ENCODE peak calls at places on chromosome 20, in six cellular contexts. H is GM20000, N is gastrocnemius medialis, B is NCI-H1417 treated with DMSO at 0.1 percent for 48 hours, T is HFFc6, D is coronary artery. W is an unnamed sample.

GRCh38 chr20:21179796-21180195 is 53.9 kb downstream of the KIZ start:
- DNase-seq in T (peak), N (no peak), D (no peak), B (no peak), H (no peak), W (no peak)

GRCh38 chr20:43744966-43745733 is 18.3 kb upstream of the GTSF1L start:
- DNase-seq in N (no peak), D (no peak), B (no peak), H (no peak), T (no peak), W (no peak)

GRCh38 chr20:39897781-39898466 is 791.1 kb downstream of the MAFB start:
- DNase-seq in D (no peak), N (no peak), H (no peak), T (no peak), B (no peak), W (no peak)

GRCh38 chr20:37937686-37938085 is 34.8 kb downstream of the VSTM2L start:
- DNase-seq in B (no peak), T (no peak), N (peak), H (no peak), D (peak), W (no peak)

GRCh38 chr20:8361008-8361652 is 229.1 kb downstream of the PLCB1 start:
- DNase-seq in H (no peak), T (peak), N (no peak), D (no peak), B (no peak), W (peak)

GRCh38 chr20:12838261-12838866 is 170.4 kb upstream of the SPTLC3 start:
- DNase-seq in H (no peak), N (no peak), B (no peak), T (no peak), D (no peak), W (no peak)

GRCh38 chr20:20060234-20060998 is 8.1 kb downstream of the CFAP61 start:
- DNase-seq in T (no peak), B (no peak), H (no peak), N (no peak), D (no peak), W (no peak)

GRCh38 chr20:30912006-30912660 is 345.3 kb upstream of the DEFB115 start:
- DNase-seq in B (no peak), H (no peak), D (no peak), T (no peak), N (no peak), W (no peak)

GRCh38 chr20:40323411-40323810 is 365.6 kb downstream of the MAFB start:
- DNase-seq in B (peak), T (no peak), D (no peak), H (no peak), N (no peak), W (no peak)

GRCh38 chr20:63968136-63968927 is 1.4 kb downstream of the ZNF512B start:
- DNase-seq in B (no peak), N (peak), D (no peak), H (no peak), T (no peak), W (no peak)

GRCh38 chr20:10453241-10453640 is 18.1 kb downstream of the SLX4IP start:
- DNase-seq in H (peak), T (no peak), N (no peak), D (no peak), B (no peak), W (peak)

GRCh38 chr20:11156922-11157321 is 483.1 kb upstream of the JAG1 start:
- DNase-seq in H (no peak), D (no peak), T (no peak), B (no peak), N (no peak), W (no peak)

GRCh38 chr20:46058656-46059281 is 29.8 kb downstream of the SLC12A5 start:
- DNase-seq in N (no peak), T (no peak), H (no peak), B (no peak), D (no peak), W (no peak)

GRCh38 chr20:53940883-53941546 is 129.4 kb downstream of the BCAS1 start:
- DNase-seq in B (no peak), D (peak), H (no peak), N (no peak), T (peak), W (no peak)

GRCh38 chr20:46990017-46990810 is 95.6 kb downstream of the EYA2 start:
- DNase-seq in N (peak), T (no peak), D (no peak), B (no peak), H (no peak), W (no peak)

GRCh38 chr20:32155017-32155965 is 45.8 kb downstream of the TM9SF4 start:
- DNase-seq in T (peak), N (peak), D (peak), H (peak), B (no peak), W (peak)

GRCh38 chr20:63163596-63164560 is 52.1 kb downstream of the YTHDF1 start:
- DNase-seq in D (no peak), B (peak), N (no peak), H (no peak), T (no peak), W (no peak)

GRCh38 chr20:5033566-5033965 is 32.3 kb upstream of the SLC23A2 start:
- DNase-seq in B (no peak), T (peak), H (no peak), D (no peak), N (no peak), W (no peak)

GRCh38 chr20:61989741-61990140 is 75.9 kb downstream of the TAF4 start:
- DNase-seq in B (no peak), T (no peak), D (no peak), N (no peak), H (no peak), W (no peak)

GRCh38 chr20:33076662-33077398 is 2.6 kb upstream of the BPIFB4 start:
- DNase-seq in D (no peak), B (no peak), N (no peak), H (no peak), T (no peak), W (no peak)

GRCh38 chr20:10524643-10525042 is 89.5 kb downstream of the SLX4IP start:
- DNase-seq in B (no peak), D (no peak), N (no peak), H (no peak), T (peak), W (no peak)

GRCh38 chr20:4060054-4060795 is 44.9 kb upstream of the RNF24 start:
- DNase-seq in D (peak), N (peak), B (no peak), T (no peak), H (peak), W (peak)

GRCh38 chr20:63773571-63774347 is 34.2 kb downstream of the SLC2A4RG start:
- DNase-seq in T (no peak), N (no peak), B (no peak), H (no peak), D (no peak), W (no peak)

GRCh38 chr20:21229163-21229562 is 74.0 kb upstream of the XRN2 start:
- DNase-seq in N (no peak), D (no peak), H (no peak), T (peak), B (no peak), W (no peak)

GRCh38 chr20:8431538-8432434 is 299.7 kb downstream of the PLCB1 start:
- DNase-seq in H (no peak), T (no peak), D (no peak), N (peak), B (no peak), W (no peak)

GRCh38 chr20:22619272-22619671 is 34.9 kb upstream of the FOXA2 start:
- DNase-seq in D (no peak), T (no peak), H (no peak), N (no peak), B (no peak), W (no peak)

GRCh38 chr20:21244808-21245207 is 58.3 kb upstream of the XRN2 start:
- DNase-seq in N (no peak), B (no peak), T (no peak), D (no peak), H (no peak), W (no peak)

GRCh38 chr20:58214310-58214709 is 14.1 kb downstream of the ANKRD60 start:
- DNase-seq in T (no peak), H (no peak), N (no peak), D (no peak), B (no peak), W (no peak)

GRCh38 chr20:51807864-51808263 is 5.5 kb upstream of the SALL4 start:
- DNase-seq in D (no peak), B (no peak), N (no peak), T (no peak), H (no peak), W (no peak)

GRCh38 chr20:44849712-44850111 is 35.8 kb upstream of the YWHAB start:
- DNase-seq in N (no peak), D (no peak), H (no peak), T (no peak), B (no peak), W (no peak)

GRCh38 chr20:33933469-33933909 is 60.2 kb upstream of the RALY start:
- DNase-seq in N (peak), D (peak), B (no peak), T (peak), H (peak), W (no peak)

GRCh38 chr20:1827974-1828785 is 67.0 kb upstream of the SIRPA start:
- DNase-seq in H (no peak), B (no peak), D (no peak), T (no peak), N (peak), W (no peak)

W was measured in GM12878.